ENCODE peak calls at places on chromosomes 12 and 14, in eight cellular contexts. One of them, this sample, is unnamed.

GRCh38 chr14:38070213-38070612 is 137.5 kb upstream of the SSTR1 start:
- DNase-seq in endothelial cell: no peak
- DNase-seq in retinal pigment epithelial cell: no peak
- DNase-seq in WTC11: no peak
- DNase-seq in uterus: no peak
- DNase-seq in upper lobe of right lung: no peak
- DNase-seq in fibroblast of mammary gland: no peak
- DNase-seq in WERI-Rb-1: no peak
- DNase-seq in this sample: no peak

GRCh38 chr12:22121224-22121623 is 75.2 kb downstream of the CMAS start:
- DNase-seq in endothelial cell: no peak
- DNase-seq in retinal pigment epithelial cell: no peak
- DNase-seq in WTC11: peak; percentile 75
- DNase-seq in uterus: no peak
- DNase-seq in upper lobe of right lung: no peak
- DNase-seq in fibroblast of mammary gland: no peak
- DNase-seq in WERI-Rb-1: peak; percentile 27
- DNase-seq in this sample: no peak

GRCh38 chr12:4477133-4477532 is 31.5 kb upstream of the FGF6 start:
- DNase-seq in endothelial cell: no peak
- DNase-seq in retinal pigment epithelial cell: no peak
- DNase-seq in WTC11: no peak
- DNase-seq in uterus: no peak
- DNase-seq in upper lobe of right lung: no peak
- DNase-seq in fibroblast of mammary gland: no peak
- DNase-seq in WERI-Rb-1: no peak
- DNase-seq in this sample: no peak

GRCh38 chr12:55717397-55718007 is 1.7 kb downstream of the BLOC1S1 start:
- DNase-seq in endothelial cell: no peak
- DNase-seq in retinal pigment epithelial cell: no peak
- DNase-seq in WTC11: no peak
- DNase-seq in uterus: no peak
- DNase-seq in upper lobe of right lung: no peak
- DNase-seq in fibroblast of mammary gland: peak; percentile 94
- DNase-seq in WERI-Rb-1: no peak
- DNase-seq in this sample: no peak

GRCh38 chr12:126464157-126464556 is 1398.9 kb downstream of the AACS start:
- DNase-seq in endothelial cell: no peak
- DNase-seq in retinal pigment epithelial cell: no peak
- DNase-seq in WTC11: no peak
- DNase-seq in uterus: no peak
- DNase-seq in upper lobe of right lung: no peak
- DNase-seq in fibroblast of mammary gland: no peak
- DNase-seq in WERI-Rb-1: no peak
- DNase-seq in this sample: no peak

GRCh38 chr14:67541448-67542387 is 8.6 kb downstream of the PLEKHH1 start:
- DNase-seq in endothelial cell: peak; percentile 55
- DNase-seq in retinal pigment epithelial cell: no peak
- DNase-seq in WTC11: peak; percentile 67
- DNase-seq in uterus: no peak
- DNase-seq in upper lobe of right lung: peak; percentile 23
- DNase-seq in fibroblast of mammary gland: no peak
- DNase-seq in WERI-Rb-1: no peak
- DNase-seq in this sample: no peak

GRCh38 chr12:127538325-127538724 is 728.6 kb upstream of the TMEM132C start:
- DNase-seq in endothelial cell: no peak
- DNase-seq in retinal pigment epithelial cell: no peak
- DNase-seq in WTC11: no peak
- DNase-seq in uterus: no peak
- DNase-seq in upper lobe of right lung: no peak
- DNase-seq in fibroblast of mammary gland: no peak
- DNase-seq in WERI-Rb-1: no peak
- DNase-seq in this sample: no peak

GRCh38 chr12:49507139-49507538 is 31.7 kb upstream of the KCNH3 start:
- DNase-seq in endothelial cell: no peak
- DNase-seq in retinal pigment epithelial cell: peak; percentile 81
- DNase-seq in WTC11: no peak
- DNase-seq in uterus: no peak
- DNase-seq in upper lobe of right lung: no peak
- DNase-seq in fibroblast of mammary gland: peak; percentile 88
- DNase-seq in WERI-Rb-1: no peak
- DNase-seq in this sample: no peak

GRCh38 chr12:16600525-16600924 is 5.4 kb downstream of the LMO3 start:
- DNase-seq in endothelial cell: no peak
- DNase-seq in retinal pigment epithelial cell: no peak
- DNase-seq in WTC11: no peak
- DNase-seq in uterus: no peak
- DNase-seq in upper lobe of right lung: no peak
- DNase-seq in fibroblast of mammary gland: no peak
- DNase-seq in WERI-Rb-1: no peak
- DNase-seq in this sample: no peak

DNA sequence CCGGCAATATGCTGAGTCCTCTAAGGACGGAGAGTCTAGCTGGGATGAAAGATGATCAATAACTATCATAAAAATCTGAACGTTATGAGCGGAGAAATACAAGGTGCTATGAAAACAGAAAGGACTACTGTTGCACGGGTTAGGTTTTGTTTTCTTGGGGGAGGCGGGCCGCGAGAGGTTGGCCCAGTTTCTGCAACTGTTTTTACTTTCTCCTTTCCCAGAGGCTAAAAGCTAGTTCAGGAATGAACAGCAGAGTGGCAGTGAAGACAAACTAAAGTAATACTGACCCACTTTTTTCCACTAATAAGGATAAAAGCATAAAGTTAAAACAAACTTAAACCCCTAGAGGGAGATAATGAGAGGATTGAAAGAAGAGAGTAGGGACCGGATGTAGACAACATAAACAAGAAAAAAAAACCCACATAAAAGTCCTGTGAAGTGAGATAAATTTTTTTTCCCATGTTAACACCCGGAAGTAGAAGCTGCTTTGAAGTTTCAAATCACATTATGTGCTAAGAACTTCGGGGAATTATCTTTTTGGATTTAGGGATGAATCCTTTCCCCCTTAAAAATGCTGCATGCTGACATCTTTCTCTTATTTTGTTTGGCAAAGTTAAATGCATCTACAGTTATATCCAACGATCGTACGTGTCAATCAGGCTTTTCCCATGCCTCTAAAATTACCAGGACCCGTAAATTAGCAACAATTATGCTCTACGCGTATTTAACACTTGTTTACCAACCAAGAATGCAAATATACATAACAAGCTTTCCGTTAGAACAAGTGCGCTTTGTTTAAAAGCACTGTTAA is 1.0 kb upstream of the CDK17 start:
- DNase-seq in endothelial cell: peak; percentile 8
- DNase-seq in retinal pigment epithelial cell: no peak
- DNase-seq in WTC11: no peak
- DNase-seq in uterus: no peak
- DNase-seq in upper lobe of right lung: no peak
- DNase-seq in fibroblast of mammary gland: peak; percentile 89
- DNase-seq in WERI-Rb-1: no peak
- DNase-seq in this sample: no peak
- TF ChIP-seq CTCF in endothelial cell: no peak
- TF ChIP-seq CTCF in retinal pigment epithelial cell: peak; percentile 34
- TF ChIP-seq CTCF in WTC11: no peak
- TF ChIP-seq CTCF in uterus: peak; percentile 48
- TF ChIP-seq CTCF in upper lobe of right lung: peak; percentile 46
- TF ChIP-seq CTCF in fibroblast of mammary gland: peak; percentile 51
- TF ChIP-seq CTCF in WERI-Rb-1: no peak
- TF ChIP-seq CTCF in this sample: peak; percentile 25

GRCh38 chr12:103705098-103705497 is 118.0 kb downstream of the STAB2 start:
- DNase-seq in endothelial cell: no peak
- DNase-seq in retinal pigment epithelial cell: no peak
- DNase-seq in WTC11: no peak
- DNase-seq in uterus: no peak
- DNase-seq in upper lobe of right lung: no peak
- DNase-seq in fibroblast of mammary gland: no peak
- DNase-seq in WERI-Rb-1: no peak
- DNase-seq in this sample: no peak

GRCh38 chr12:103705927-103706326 is 118.9 kb downstream of the STAB2 start:
- DNase-seq in endothelial cell: peak; percentile 7
- DNase-seq in retinal pigment epithelial cell: no peak
- DNase-seq in WTC11: no peak
- DNase-seq in uterus: no peak
- DNase-seq in upper lobe of right lung: no peak
- DNase-seq in fibroblast of mammary gland: no peak
- DNase-seq in WERI-Rb-1: no peak
- DNase-seq in this sample: no peak
- TF ChIP-seq CTCF in endothelial cell: peak; percentile 34
- TF ChIP-seq CTCF in retinal pigment epithelial cell: peak; percentile 43
- TF ChIP-seq CTCF in WTC11: no peak
- TF ChIP-seq CTCF in uterus: no peak
- TF ChIP-seq CTCF in upper lobe of right lung: no peak
- TF ChIP-seq CTCF in fibroblast of mammary gland: peak; percentile 28
- TF ChIP-seq CTCF in WERI-Rb-1: peak; percentile 47
- TF ChIP-seq CTCF in this sample: no peak

DNA sequence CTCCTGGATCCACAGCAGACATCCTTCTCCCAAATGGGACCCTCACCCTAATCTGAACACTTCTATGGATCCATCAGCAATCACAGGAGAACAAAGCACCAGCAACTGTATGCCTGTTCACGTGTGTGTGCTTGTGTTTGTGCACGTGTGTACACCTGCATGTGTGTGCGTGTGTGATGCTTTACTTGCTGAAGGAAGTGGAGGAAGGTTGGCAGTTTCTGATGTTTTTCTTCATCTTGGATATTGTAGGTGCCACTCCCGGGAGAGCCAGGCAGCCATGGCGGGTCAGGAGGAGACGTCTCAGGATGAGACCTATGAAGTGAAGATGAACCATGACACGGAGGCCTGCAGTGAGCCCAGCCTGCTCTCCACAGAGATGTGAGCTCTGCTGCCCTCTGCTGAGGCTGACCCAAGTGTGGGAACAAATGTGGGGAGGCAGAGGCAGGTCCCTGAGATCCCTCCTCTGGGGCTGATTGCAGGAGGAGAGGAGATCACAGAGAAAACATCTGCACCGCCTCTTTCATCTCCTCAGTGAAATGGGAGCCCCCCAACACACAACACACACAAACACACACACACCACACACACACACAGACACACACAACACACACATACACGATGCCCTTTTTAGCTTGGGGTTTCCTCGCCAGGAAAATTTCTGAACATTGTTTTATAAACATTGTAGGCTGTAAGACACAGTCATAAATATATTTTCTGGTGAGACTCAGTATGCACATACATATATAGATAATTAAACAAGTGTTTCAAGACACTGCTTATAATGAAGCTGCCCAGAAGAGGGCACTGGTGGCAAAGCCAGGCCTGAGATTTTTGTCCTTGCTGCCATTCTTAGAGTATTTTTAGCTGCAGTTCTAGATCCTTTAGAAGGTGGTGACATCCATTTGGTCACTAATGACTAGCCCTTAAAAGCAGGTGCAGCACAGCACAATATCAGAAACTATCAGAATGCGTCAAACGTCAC is 112.2 kb upstream of the FKBP4 start:
- DNase-seq in endothelial cell: peak; percentile 61
- DNase-seq in retinal pigment epithelial cell: no peak
- DNase-seq in WTC11: peak; percentile 64
- DNase-seq in uterus: no peak
- DNase-seq in upper lobe of right lung: no peak
- DNase-seq in fibroblast of mammary gland: peak; percentile 54
- DNase-seq in WERI-Rb-1: peak; percentile 68
- DNase-seq in this sample: no peak
- TF ChIP-seq CTCF in endothelial cell: no peak
- TF ChIP-seq CTCF in retinal pigment epithelial cell: peak; percentile 60
- TF ChIP-seq CTCF in WTC11: no peak
- TF ChIP-seq CTCF in uterus: no peak
- TF ChIP-seq CTCF in upper lobe of right lung: peak; percentile 27
- TF ChIP-seq CTCF in fibroblast of mammary gland: peak; percentile 46
- TF ChIP-seq CTCF in WERI-Rb-1: peak; percentile 61
- TF ChIP-seq CTCF in this sample: peak; percentile 15

GRCh38 chr12:120740871-120741270 is 15.2 kb downstream of the ACADS start:
- DNase-seq in endothelial cell: no peak
- DNase-seq in retinal pigment epithelial cell: no peak
- DNase-seq in WTC11: no peak
- DNase-seq in uterus: no peak
- DNase-seq in upper lobe of right lung: no peak
- DNase-seq in fibroblast of mammary gland: no peak
- DNase-seq in WERI-Rb-1: no peak
- DNase-seq in this sample: no peak
- TF ChIP-seq CTCF in endothelial cell: no peak
- TF ChIP-seq CTCF in retinal pigment epithelial cell: no peak
- TF ChIP-seq CTCF in WTC11: no peak
- TF ChIP-seq CTCF in uterus: no peak
- TF ChIP-seq CTCF in upper lobe of right lung: no peak
- TF ChIP-seq CTCF in fibroblast of mammary gland: no peak
- TF ChIP-seq CTCF in WERI-Rb-1: no peak
- TF ChIP-seq CTCF in this sample: no peak

GRCh38 chr14:105201156-105201927 is 20.2 kb upstream of the NUDT14 start:
- DNase-seq in endothelial cell: no peak
- DNase-seq in retinal pigment epithelial cell: no peak
- DNase-seq in WTC11: peak; percentile 35
- DNase-seq in uterus: no peak
- DNase-seq in upper lobe of right lung: no peak
- DNase-seq in fibroblast of mammary gland: no peak
- DNase-seq in WERI-Rb-1: no peak
- DNase-seq in this sample: no peak
- TF ChIP-seq CTCF in endothelial cell: no peak
- TF ChIP-seq CTCF in retinal pigment epithelial cell: peak; percentile 30
- TF ChIP-seq CTCF in WTC11: no peak
- TF ChIP-seq CTCF in uterus: no peak
- TF ChIP-seq CTCF in upper lobe of right lung: peak; percentile 5
- TF ChIP-seq CTCF in fibroblast of mammary gland: no peak
- TF ChIP-seq CTCF in WERI-Rb-1: peak; percentile 39
- TF ChIP-seq CTCF in this sample: no peak